ENCODE peak calls at places on chromosomes 16 and 17, in four cellular contexts. S is H1, W is GM12878, A is K562. F is an unnamed sample.

GRCh38 chr16:35252356-35252936 is 1793.0 kb downstream of the TP53TG3F start:
- DNase-seq in S (no peak), W (no peak), A (no peak), F (no peak)

GRCh38 chr16:58339452-58339938 is 44.7 kb upstream of the PRSS54 start:
- DNase-seq in S (no peak), W (no peak), A (no peak), F (peak; percentile 41)

GRCh38 chr17:9237053-9237410 is 215.7 kb downstream of the NTN1 start:
- DNase-seq in S (no peak), W (no peak), A (no peak), F (no peak)

GRCh38 chr16:50696575-50697420 is 3.4 kb downstream of the NOD2 start:
- DNase-seq in S (no peak), W (peak; percentile 82), A (peak; percentile 73), F (peak; percentile 78)

GRCh38 chr17:80068301-80069160 is 32.1 kb downstream of the CCDC40 start:
- DNase-seq in S (no peak), W (no peak), A (peak; percentile 27), F (peak; percentile 95)

GRCh38 chr17:3474212-3474611 is 1.6 kb upstream of the ASPA start:
- DNase-seq in S (no peak), W (no peak), A (no peak), F (peak; percentile 81)

GRCh38 chr17:31431098-31431794 is 39.8 kb downstream of the RAB11FIP4 start:
- DNase-seq in S (no peak), W (no peak), A (no peak), F (no peak)

GRCh38 chr17:33021731-33022408 is 30.2 kb downstream of the SPACA3 start:
- DNase-seq in S (peak; percentile 48), W (no peak), A (no peak), F (no peak)

DNA sequence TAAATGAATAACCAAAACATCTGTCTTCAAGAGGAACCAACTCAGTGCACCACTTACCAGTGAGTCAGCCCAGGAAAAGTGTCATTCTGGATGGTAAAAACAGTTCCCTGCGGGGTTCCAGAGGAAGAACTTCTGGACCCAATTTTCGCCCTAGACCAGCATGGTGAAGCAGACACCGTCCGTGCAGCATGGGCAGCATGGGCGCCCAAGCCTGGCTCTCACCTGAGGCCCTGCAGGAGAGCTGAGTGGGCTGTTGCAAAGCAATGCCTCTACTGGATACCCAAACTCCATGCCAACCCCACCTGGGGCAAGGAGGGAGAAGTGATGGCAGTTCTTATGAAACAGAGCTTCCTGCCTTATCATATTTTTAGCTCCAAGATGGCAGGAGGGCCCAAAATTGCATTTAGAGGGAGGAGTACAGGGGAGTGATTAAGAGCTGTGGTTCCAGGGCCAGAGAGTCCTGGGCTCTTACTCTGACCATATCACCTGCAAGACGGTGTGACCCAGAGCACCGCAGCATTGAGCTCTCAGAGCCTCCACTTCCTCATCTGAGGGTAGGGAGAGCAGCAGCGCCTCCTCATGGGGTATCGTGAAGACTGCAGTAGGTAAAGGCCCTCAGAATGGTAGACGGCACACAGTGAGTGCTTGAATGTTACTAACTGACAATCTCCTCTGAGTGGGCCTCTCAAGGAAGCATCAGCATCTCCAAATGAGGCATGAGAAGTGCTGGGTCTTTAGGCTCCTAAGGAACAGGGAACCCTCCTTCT is 16.6 kb upstream of the INPP5K start:
- DNase-seq in S (peak; percentile 74), W (no peak), A (peak; percentile 53), F (no peak)
- TF ChIP-seq BRCA1 in S (no peak), W (no peak), A (no peak), F (no peak)

DNA sequence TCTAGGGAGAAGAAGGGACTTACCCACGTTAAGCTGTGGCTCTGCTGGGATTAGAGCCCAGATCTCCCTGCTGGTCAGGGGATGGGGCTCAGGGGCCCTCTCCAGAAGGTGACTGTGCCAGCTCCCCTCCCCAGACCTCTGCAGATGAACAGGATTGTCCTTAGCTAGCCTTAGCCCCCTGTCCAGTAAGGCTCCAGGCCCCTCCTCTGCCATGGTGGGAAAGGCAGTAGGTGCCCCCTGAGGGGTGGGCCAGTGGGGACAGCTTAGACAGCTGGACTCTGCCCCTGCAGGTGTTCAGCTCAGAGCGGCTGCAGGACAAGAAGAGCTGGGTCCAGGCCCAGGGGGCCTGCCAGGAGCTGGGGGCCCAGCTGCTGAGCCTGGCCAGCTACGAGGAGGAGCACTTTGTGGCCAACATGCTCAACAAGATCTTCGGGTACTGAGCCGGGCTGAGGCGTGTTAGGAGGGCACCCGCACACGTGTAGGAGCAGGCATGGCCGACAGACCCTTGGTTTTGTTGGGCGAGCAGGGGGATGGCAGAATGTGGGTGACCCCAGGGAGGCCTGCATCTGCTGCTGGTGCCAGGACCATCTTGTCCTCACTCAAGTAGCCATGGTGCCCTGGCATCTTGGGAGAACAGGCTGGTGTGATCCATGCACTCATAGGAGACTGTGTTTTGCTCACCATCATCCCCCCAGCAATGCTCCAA is 50.9 kb downstream of the MRC2 start:
- DNase-seq in S (no peak), W (no peak), A (no peak), F (no peak)
- TF ChIP-seq ATF3 in S (no peak), W (no peak), A (no peak), F (no peak)

DNA sequence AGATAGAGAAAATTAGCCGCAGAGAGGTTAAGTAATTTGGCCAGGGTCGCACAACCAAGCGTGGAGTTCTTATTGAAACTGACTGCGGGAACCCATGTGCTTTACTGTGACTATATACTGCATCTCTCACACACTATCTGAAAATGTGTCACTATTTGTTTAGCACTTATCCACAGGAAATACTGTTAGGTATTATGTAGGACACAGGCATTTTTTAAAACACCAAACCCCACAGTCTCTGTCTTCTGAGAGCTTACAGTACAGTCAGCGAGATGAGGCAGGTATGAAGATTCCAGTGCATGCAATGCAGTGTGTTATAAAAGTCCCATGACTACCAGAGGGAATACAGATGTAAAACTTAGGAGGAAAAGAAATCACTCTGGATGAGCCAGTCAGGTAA is 11.3 kb downstream of the RBL2 start:
- DNase-seq in S (no peak), W (no peak), A (no peak), F (no peak)
- TF ChIP-seq BRCA1 in S (no peak), W (no peak), A (no peak), F (no peak)

GRCh38 chr17:81228420-81228819 is 5.7 kb upstream of the CEP131 start:
- DNase-seq in S (no peak), W (no peak), A (no peak), F (no peak)
- TF ChIP-seq ATF3 in S (no peak), W (no peak), A (no peak), F (no peak)

F was measured in HepG2.